ENCODE peak calls at places on chromosomes 3 and 15, in five cellular contexts. H, O, E, D and N are unnamed samples. For H3K36me3, the result is how much of the 10 kb centered on the place peaks cover.

GRCh38 chr3:40035177-40035576 is 225.8 kb downstream of the MYRIP start:
- DNase-seq in H (no peak), O (no peak), E (no peak), D (no peak), N (peak)

GRCh38 chr3:134460965-134461364 is 24.8 kb downstream of the ANAPC13 start:
- DNase-seq in H (no peak), O (no peak), E (no peak), D (peak), N (peak)

GRCh38 chr15:77461486-77461885 is 40.8 kb downstream of the HMG20A start:
- DNase-seq in H (no peak), O (no peak), E (no peak), D (no peak), N (peak)

GRCh38 chr3:32325957-32326356 is 65.7 kb upstream of the CMTM7 start:
- DNase-seq in H (no peak), O (no peak), E (no peak), D (peak), N (no peak)

GRCh38 chr3:16507540-16508241 is 5.8 kb downstream of the RFTN1 start:
- DNase-seq in H (no peak), O (no peak), E (no peak), D (no peak), N (no peak)

GRCh38 chr3:141125351-141125750 is 74.2 kb downstream of the SPSB4 start:
- DNase-seq in H (no peak), O (no peak), E (no peak), D (no peak), N (no peak)

GRCh38 chr15:101455291-101455916 is 34.1 kb downstream of the PCSK6 start:
- DNase-seq in H (no peak), O (peak), E (no peak), D (no peak), N (no peak)

GRCh38 chr3:101902041-101902440 is 52.7 kb downstream of the NFKBIZ start:
- DNase-seq in H (no peak), O (no peak), E (no peak), D (peak), N (peak)

GRCh38 chr3:143445118-143445517 is 325.5 kb downstream of the CHST2 start:
- DNase-seq in H (no peak), O (no peak), E (no peak), D (peak), N (no peak)

GRCh38 chr15:83248151-83248851 is 36.2 kb downstream of the BNC1 start:
- DNase-seq in H (no peak), O (no peak), E (no peak), D (peak), N (peak)

GRCh38 chr3:40939113-40940070 is 259.9 kb upstream of the CTNNB1 start:
- DNase-seq in H (no peak), O (peak), E (peak), D (peak), N (no peak)

GRCh38 chr3:171295502-171296373 is 164.5 kb downstream of the TNIK start:
- DNase-seq in H (no peak), O (no peak), E (no peak), D (no peak), N (no peak)

GRCh38 chr3:128483657-128484403 is 9.2 kb downstream of the GATA2 start:
- DNase-seq in H (no peak), O (no peak), E (no peak), D (no peak), N (no peak)

GRCh38 chr3:39810647-39811161 is 1.3 kb downstream of the MYRIP start:
- DNase-seq in H (no peak), O (no peak), E (no peak), D (no peak), N (no peak)

GRCh38 chr3:65939184-65939583 is 99.5 kb downstream of the MAGI1 start:
- DNase-seq in H (no peak), O (no peak), E (no peak), D (no peak), N (no peak)

GRCh38 chr3:66722675-66723074 is 221.9 kb upstream of the LRIG1 start:
- DNase-seq in H (no peak), O (no peak), E (no peak), D (peak), N (peak)

GRCh38 chr3:46733026-46733800 is 15.5 kb upstream of the PRSS50 start:
- DNase-seq in H (no peak), O (no peak), E (no peak), D (peak), N (no peak)

GRCh38 chr3:110859993-110860392 is 211.6 kb upstream of the NECTIN3 start:
- DNase-seq in H (no peak), O (no peak), E (no peak), D (peak), N (no peak)

GRCh38 chr3:157695586-157695985 is 192.4 kb upstream of the VEPH1 start:
- DNase-seq in H (no peak), O (no peak), E (no peak), D (no peak), N (no peak)

GRCh38 chr3:124774305-124774673 is 44.0 kb downstream of the UMPS start:
- DNase-seq in H (no peak), O (no peak), E (no peak), D (peak), N (no peak)

GRCh38 chr3:146803746-146804145 is 198.6 kb upstream of the PLSCR5 start:
- DNase-seq in H (no peak), O (no peak), E (no peak), D (no peak), N (peak)

GRCh38 chr3:181838940-181839914 is 127.5 kb downstream of the SOX2 start:
- DNase-seq in H (no peak), O (no peak), E (no peak), D (peak), N (no peak)

GRCh38 chr3:12157026-12157425 is 1.7 kb downstream of the TIMP4 start:
- DNase-seq in H (no peak), O (no peak), E (no peak), D (no peak), N (no peak)

GRCh38 chr3:166274342-166274741 is 437.1 kb upstream of the BCHE start:
- DNase-seq in H (no peak), O (no peak), E (no peak), D (peak), N (no peak)

GRCh38 chr3:175356899-175357324 is 497.8 kb downstream of the NAALADL2 start:
- DNase-seq in H (no peak), O (no peak), E (no peak), D (peak), N (peak)

GRCh38 chr3:190608850-190609589 is 95.1 kb downstream of the IL1RAP start:
- DNase-seq in H (no peak), O (no peak), E (no peak), D (no peak), N (no peak)

GRCh38 chr3:63872135-63872924 is 8.7 kb downstream of the ATXN7 start:
- DNase-seq in H (peak), O (no peak), E (no peak), D (peak), N (peak)

GRCh38 chr3:5105050-5105449 is 17.0 kb upstream of the ARL8B start:
- DNase-seq in H (no peak), O (no peak), E (no peak), D (no peak), N (no peak)

GRCh38 chr3:171339606-171340005 is 120.6 kb downstream of the TNIK start:
- DNase-seq in H (no peak), O (no peak), E (peak), D (no peak), N (no peak)

GRCh38 chr3:113008117-113008516 is 17.3 kb downstream of the GTPBP8 start:
- DNase-seq in H (no peak), O (no peak), E (no peak), D (no peak), N (no peak)

GRCh38 chr15:89781891-89782618 is 5.9 kb downstream of the MESP2 start:
- DNase-seq in H (peak), O (no peak), E (no peak), D (peak), N (no peak)

GRCh38 chr3:52028572-52028971 is 27.8 kb downstream of the DUSP7 start:
- DNase-seq in H (no peak), O (no peak), E (no peak), D (peak), N (no peak)

GRCh38 chr15:45162771-45163507 is 24.8 kb downstream of the SHF start:
- DNase-seq in H (peak), O (peak), E (peak), D (peak), N (peak)

GRCh38 chr3:97235611-97236315 is 421.4 kb downstream of the EPHA6 start:
- DNase-seq in H (no peak), O (no peak), E (no peak), D (peak), N (no peak)

GRCh38 chr15:40330368-40330836 is 6.9 kb downstream of the INAFM2 start:
- DNase-seq in H (no peak), O (no peak), E (peak), D (peak), N (no peak)

GRCh38 chr15:74958320-74958907 is 1.8 kb upstream of the RPP25 start:
- DNase-seq in H (peak), O (peak), E (peak), D (peak), N (no peak)

GRCh38 chr3:48467473-48468267 is 21.1 kb downstream of the ATRIP start:
- DNase-seq in H (no peak), O (no peak), E (no peak), D (no peak), N (no peak)
- TF ChIP-seq CTCF in H (no peak), O (no peak), E (no peak), D (no peak), N (no peak)

GRCh38 chr3:56917740-56918568 is 116.2 kb upstream of the ARHGEF3 start:
- DNase-seq in H (no peak), O (no peak), E (no peak), D (no peak), N (no peak)
- H3K4me3 ChIP-seq in H (no peak), O (no peak), E (no peak), D (no peak), N (no peak)

GRCh38 chr15:80389370-80389769 is 14.8 kb upstream of the ARNT2 start:
- DNase-seq in H (no peak), O (no peak), E (no peak), D (no peak), N (no peak)
- H3K36me3 ChIP-seq in H (under half), O (under half), E (under half), D (under half), N (under half)

DNA sequence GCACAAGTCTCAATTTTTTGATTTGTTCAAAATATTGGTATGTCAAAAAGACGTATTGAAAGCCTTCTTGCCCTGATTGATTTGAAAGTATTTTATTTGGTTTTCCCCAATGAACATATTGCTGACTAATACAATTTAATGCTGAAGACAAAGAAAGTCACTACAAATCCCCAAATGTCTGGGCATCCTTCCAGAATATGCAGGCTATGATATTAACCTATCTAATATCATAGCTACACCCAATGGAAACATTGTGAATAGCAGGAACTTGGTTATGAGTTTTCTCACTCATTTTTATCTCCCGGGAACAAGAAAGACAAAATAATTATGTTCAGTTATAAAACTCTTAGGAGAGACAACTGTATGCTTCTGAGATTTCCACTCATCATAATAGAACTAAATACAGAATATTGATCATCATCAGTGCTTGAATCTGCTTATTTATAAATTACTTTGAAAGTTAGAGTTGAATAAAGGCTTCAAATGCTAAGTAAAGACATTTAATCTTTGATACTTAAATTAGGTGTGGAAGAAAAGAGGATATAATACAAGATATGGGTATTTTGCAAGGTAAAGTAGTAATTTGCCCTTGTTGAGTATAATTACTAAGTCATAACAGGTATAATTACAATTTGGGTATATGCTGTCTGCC is 483.9 kb downstream of the RBMS3 start:
- DNase-seq in H (no peak), O (no peak), E (no peak), D (peak), N (no peak)
- TF ChIP-seq CTCF in H (peak), O (peak), E (peak), D (peak), N (peak)

GRCh38 chr15:67147410-67147949 is 82.1 kb downstream of the SMAD3 start:
- DNase-seq in H (no peak), O (no peak), E (no peak), D (peak), N (no peak)
- H3K4me3 ChIP-seq in H (no peak), O (no peak), E (no peak), D (peak), N (no peak)

GRCh38 chr15:93020976-93021772 is 67.8 kb downstream of the RGMA start:
- DNase-seq in H (peak), O (no peak), E (no peak), D (no peak), N (no peak)
- H3K36me3 ChIP-seq in H (half or more), O (half or more), E (half or more), D (half or more), N (under half)